ENCODE peak calls at places on chromosomes 16 and 17, in nine cellular contexts. C is heart left ventricle, S is GM12878, L is Peyer's patch, W is stomach, J is A549, K is suprapubic skin, O is adrenal gland, N is sigmoid colon. X is an unnamed sample.

GRCh38 chr17:59126809-59127417 is 20.2 kb upstream of the TRIM37 start:
- DNase-seq in C (no peak), S (no peak), L (no peak), W (no peak), J (no peak), K (no peak), O (no peak), N (no peak), X (no peak)

GRCh38 chr16:88731699-88732098 is 25.4 kb downstream of the CTU2 start:
- DNase-seq in C (no peak), S (no peak), L (no peak), W (no peak), J (peak; percentile 83), K (no peak), O (no peak), N (no peak), X (no peak)

GRCh38 chr16:67260426-67261063 is 11.8 kb downstream of the SLC9A5 start:
- DNase-seq in C (peak; percentile 39), S (no peak), L (no peak), W (peak; percentile 61), J (no peak), K (no peak), O (peak; percentile 42), N (peak; percentile 55), X (peak; percentile 49)

GRCh38 chr17:42541041-42541833 is 5.2 kb downstream of the NAGLU start:
- DNase-seq in C (no peak), S (no peak), L (peak; percentile 83), W (peak; percentile 48), J (no peak), K (no peak), O (no peak), N (no peak), X (no peak)

GRCh38 chr16:75252946-75253911 is 1.8 kb upstream of the BCAR1 start:
- DNase-seq in C (no peak), S (no peak), L (no peak), W (no peak), J (no peak), K (no peak), O (peak; percentile 49), N (peak; percentile 77), X (no peak)

GRCh38 chr17:1362964-1363363 is 37.1 kb downstream of the YWHAE start:
- DNase-seq in C (peak; percentile 47), S (no peak), L (peak; percentile 59), W (no peak), J (no peak), K (no peak), O (no peak), N (no peak), X (no peak)

GRCh38 chr16:87490091-87490798 is 2.6 kb downstream of the ZCCHC14 start:
- DNase-seq in C (no peak), S (no peak), L (no peak), W (no peak), J (no peak), K (no peak), O (no peak), N (no peak), X (no peak)

GRCh38 chr17:15380447-15380846 is 39.0 kb upstream of the TEKT3 start:
- DNase-seq in C (no peak), S (no peak), L (no peak), W (no peak), J (no peak), K (no peak), O (no peak), N (no peak), X (no peak)

GRCh38 chr17:55433029-55433628 is 11.5 kb upstream of the MMD start:
- DNase-seq in C (no peak), S (no peak), L (no peak), W (no peak), J (peak; percentile 71), K (no peak), O (no peak), N (no peak), X (peak; percentile 78)

GRCh38 chr17:39742856-39743436 is 5.2 kb downstream of the GRB7 start:
- DNase-seq in C (no peak), S (no peak), L (no peak), W (no peak), J (no peak), K (no peak), O (no peak), N (no peak), X (no peak)

GRCh38 chr17:44010966-44011647 is 3.7 kb downstream of the TMEM101 start:
- DNase-seq in C (peak; percentile 67), S (no peak), L (no peak), W (no peak), J (no peak), K (no peak), O (no peak), N (no peak), X (no peak)
- TF ChIP-seq POLR2A in C (no peak), S (no peak), L (no peak), W (no peak), J (no peak), K (no peak), O (no peak), N (no peak), X (no peak)

GRCh38 chr17:74430385-74430705 is 1.5 kb upstream of the GPRC5C start:
- DNase-seq in C (no peak), S (no peak), L (no peak), W (no peak), J (no peak), K (no peak), O (peak; percentile 24), N (no peak), X (no peak)

GRCh38 chr17:74432484-74433391 is 850 bp downstream of the GPRC5C start:
- DNase-seq in C (no peak), S (no peak), L (no peak), W (no peak), J (no peak), K (no peak), O (no peak), N (no peak), X (no peak)

GRCh38 chr17:74430706-74431567 is 951 bp upstream of the GPRC5C start:
- DNase-seq in C (peak; percentile 90), S (peak; percentile 26), L (peak; percentile 86), W (peak; percentile 98), J (peak; percentile 97), K (no peak), O (peak; percentile 82), N (peak; percentile 94), X (peak; percentile 92)

GRCh38 chr17:74433421-74434121 is 1.7 kb downstream of the GPRC5C start:
- DNase-seq in C (no peak), S (no peak), L (no peak), W (peak; percentile 59), J (no peak), K (no peak), O (no peak), N (no peak), X (no peak)

GRCh38 chr17:74431568-74432483 is at the start of gene GPRC5C:
- DNase-seq in C (peak; percentile 87), S (no peak), L (peak; percentile 92), W (peak; percentile 95), J (peak; percentile 96), K (no peak), O (peak; percentile 66), N (peak; percentile 80), X (peak; percentile 96)
- TF ChIP-seq CTCF in C (no peak), S (no peak), L (no peak), W (no peak), J (no peak), K (no peak), O (no peak), N (no peak), X (no peak)

GRCh38 chr17:74213897-74214386 is 571 bp downstream of the TTYH2 start:
- DNase-seq in C (peak; percentile 65), S (no peak), L (no peak), W (no peak), J (no peak), K (no peak), O (peak; percentile 43), N (peak; percentile 80), X (no peak)

GRCh38 chr17:74211929-74212261 is 1.5 kb upstream of the TTYH2 start:
- DNase-seq in C (no peak), S (no peak), L (no peak), W (no peak), J (no peak), K (no peak), O (no peak), N (no peak), X (no peak)

GRCh38 chr17:74212913-74213791 is at the start of gene TTYH2:
- DNase-seq in C (peak; percentile 94), S (no peak), L (peak; percentile 92), W (peak; percentile 88), J (peak; percentile 84), K (peak; percentile 93), O (peak; percentile 90), N (peak; percentile 96), X (peak; percentile 90)

GRCh38 chr17:74211141-74211928 is 2.0 kb upstream of the TTYH2 start:
- DNase-seq in C (no peak), S (no peak), L (no peak), W (no peak), J (no peak), K (no peak), O (no peak), N (no peak), X (no peak)

DNA sequence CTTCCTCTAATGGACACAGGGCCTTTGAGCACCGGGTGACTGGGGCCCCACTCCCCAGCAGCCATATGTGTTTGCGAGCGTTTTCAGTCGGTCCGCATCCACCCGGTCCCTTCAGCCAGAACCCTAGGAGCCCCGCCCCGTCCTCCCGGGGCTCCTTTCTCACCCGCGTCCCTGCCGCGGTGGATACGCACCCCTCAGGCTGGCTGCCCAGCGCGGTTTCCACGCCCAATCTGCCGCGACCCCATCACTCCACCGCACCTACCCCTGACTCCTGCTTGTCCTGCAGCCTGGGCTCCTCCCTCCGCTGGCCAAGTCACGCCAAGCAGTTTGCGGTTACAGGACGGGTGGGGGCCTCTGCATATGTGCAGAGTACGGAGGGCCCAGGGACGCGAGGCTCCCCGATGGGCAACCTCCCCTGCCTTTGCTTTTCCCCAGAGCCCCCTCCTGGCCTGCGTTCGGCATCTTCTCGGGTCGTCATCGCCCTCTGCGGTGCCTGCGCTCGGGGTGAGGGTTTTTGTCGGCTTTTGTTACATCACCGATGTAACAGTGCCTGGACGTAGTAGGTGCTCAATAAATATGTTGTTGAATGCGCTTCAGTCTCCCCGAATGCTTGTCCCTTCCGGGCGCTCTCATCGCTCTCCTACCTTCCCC is 984 bp upstream of the TTYH2 start:
- DNase-seq in C (peak; percentile 54), S (no peak), L (no peak), W (no peak), J (no peak), K (no peak), O (no peak), N (peak; percentile 67), X (no peak)
- H3K27ac ChIP-seq in C (peak overlapping the region; percentile 87), S (peak overlapping the region; percentile 47), L (peak overlapping the region; percentile 80), W (peak overlapping the region; percentile 67), J (peak overlapping the region; percentile 76), K (peak overlapping the region; percentile 62), O (peak overlapping the region; percentile 62), N (peak overlapping the region; percentile 79), X (peak overlapping the region; percentile 74)

DNA sequence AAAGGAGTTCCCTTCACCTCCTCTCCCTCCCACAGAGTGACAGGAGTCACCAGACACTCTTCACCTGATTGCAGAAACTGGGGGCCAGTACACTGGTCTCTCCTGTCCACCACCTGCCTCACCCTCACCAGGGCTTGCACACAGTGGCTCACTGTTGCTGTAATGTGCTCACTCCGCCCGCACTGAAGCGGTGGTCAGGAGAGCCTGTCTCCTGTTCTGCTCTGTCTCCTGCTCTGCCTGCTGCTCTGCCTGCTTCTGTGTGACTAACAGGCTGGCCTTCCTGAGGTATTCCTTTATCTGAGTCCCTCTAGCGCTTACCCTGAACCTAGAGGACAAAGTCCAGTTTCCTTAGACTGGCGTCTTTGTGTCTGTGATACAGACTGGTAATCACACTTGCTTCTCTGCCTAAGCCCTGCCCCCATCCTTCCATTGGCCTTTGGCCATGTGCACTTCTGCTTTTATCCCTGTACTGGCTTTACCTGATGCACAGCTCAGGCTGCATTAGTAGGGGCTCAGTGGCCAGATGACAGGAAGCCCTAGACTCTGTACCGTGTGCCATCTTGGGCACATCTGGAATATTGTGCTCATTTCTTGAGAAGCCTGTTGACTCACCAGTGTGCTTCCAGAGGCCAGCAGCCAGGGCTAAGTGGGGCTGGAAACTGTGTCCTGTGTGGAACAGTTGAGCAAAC is 13.3 kb downstream of the PROCA1 start:
- DNase-seq in C (no peak), S (no peak), L (peak; percentile 90), W (peak; percentile 76), J (peak; percentile 91), K (no peak), O (no peak), N (no peak), X (no peak)
- TF ChIP-seq POLR2A in C (no peak), S (no peak), L (peak; percentile 91), W (no peak), J (peak; percentile 59), K (no peak), O (no peak), N (peak; percentile 37), X (no peak)

X was measured in prostate gland.